ENCODE peak calls at places on chromosomes 12 and 14, in ten cellular contexts. M is Calu3, N is natural killer cell, Y is astrocyte, H is heart right ventricle, G is lower leg skin, J is omental fat pad, T is AG04449, X is keratinocyte, F is kidney epithelial cell. U is an unnamed sample.

GRCh38 chr12:75933136-75933535 is 98.4 kb downstream of the PHLDA1 start:
- DNase-seq in M (peak; percentile 69), N (no peak), Y (peak; percentile 93), H (no peak), G (no peak), J (no peak), T (peak; percentile 42), X (no peak), F (peak; percentile 82), U (no peak)

GRCh38 chr14:81406863-81407262 is 6.7 kb upstream of the STON2 start:
- DNase-seq in M (no peak), N (no peak), Y (peak; percentile 72), H (no peak), G (peak; percentile 88), J (no peak), T (no peak), X (no peak), F (peak; percentile 63), U (no peak)

GRCh38 chr12:10873374-10873773 is 10.7 kb downstream of the PRH1 start:
- DNase-seq in M (no peak), N (no peak), Y (peak; percentile 49), H (no peak), G (no peak), J (no peak), T (no peak), X (no peak), F (no peak), U (no peak)

GRCh38 chr12:795305-795704 is 42.9 kb downstream of the WNK1 start:
- DNase-seq in M (no peak), N (no peak), Y (no peak), H (no peak), G (no peak), J (no peak), T (no peak), X (no peak), F (peak; percentile 10), U (no peak)

GRCh38 chr14:89953602-89954001 is 928 bp downstream of the EFCAB11 start:
- DNase-seq in M (no peak), N (no peak), Y (no peak), H (no peak), G (no peak), J (no peak), T (no peak), X (no peak), F (no peak), U (no peak)

GRCh38 chr14:72603639-72604038 is 290.3 kb downstream of the DPF3 start:
- DNase-seq in M (no peak), N (peak; percentile 3), Y (peak; percentile 81), H (no peak), G (peak; percentile 53), J (no peak), T (peak; percentile 37), X (no peak), F (no peak), U (no peak)

GRCh38 chr12:64137117-64137516 is 85.0 kb downstream of the KICS2 start:
- DNase-seq in M (no peak), N (no peak), Y (no peak), H (no peak), G (no peak), J (no peak), T (no peak), X (no peak), F (no peak), U (no peak)

GRCh38 chr14:103329421-103330347 is 4.4 kb upstream of the EIF5 start:
- DNase-seq in M (peak; percentile 26), N (no peak), Y (peak; percentile 11), H (peak; percentile 29), G (peak; percentile 85), J (peak; percentile 42), T (no peak), X (no peak), F (no peak), U (no peak)

GRCh38 chr14:103136388-103137271 is 13.4 kb downstream of the TNFAIP2 start:
- DNase-seq in M (no peak), N (no peak), Y (peak; percentile 34), H (no peak), G (no peak), J (no peak), T (no peak), X (no peak), F (no peak), U (no peak)

GRCh38 chr12:114238808-114239207 is 167.1 kb downstream of the TBX5 start:
- DNase-seq in M (no peak), N (no peak), Y (peak; percentile 53), H (peak; percentile 54), G (peak; percentile 60), J (no peak), T (no peak), X (no peak), F (no peak), U (no peak)

GRCh38 chr12:130195776-130196175 is 33.5 kb downstream of the FZD10 start:
- DNase-seq in M (no peak), N (no peak), Y (no peak), H (no peak), G (peak; percentile 60), J (no peak), T (no peak), X (no peak), F (no peak), U (peak; percentile 58)

GRCh38 chr12:3518902-3519301 is 27.9 kb downstream of the PRMT8 start:
- DNase-seq in M (no peak), N (no peak), Y (no peak), H (no peak), G (no peak), J (no peak), T (no peak), X (no peak), F (no peak), U (no peak)

GRCh38 chr14:39581474-39581873 is 149.2 kb upstream of the FBXO33 start:
- DNase-seq in M (no peak), N (no peak), Y (no peak), H (no peak), G (no peak), J (no peak), T (no peak), X (no peak), F (no peak), U (no peak)

GRCh38 chr12:87816186-87816585 is 213.0 kb downstream of the C12orf50 start:
- DNase-seq in M (no peak), N (no peak), Y (peak; percentile 76), H (no peak), G (no peak), J (no peak), T (peak; percentile 83), X (no peak), F (no peak), U (no peak)

GRCh38 chr12:94670075-94670474 is 19.7 kb upstream of the TMCC3 start:
- DNase-seq in M (peak; percentile 9), N (no peak), Y (no peak), H (no peak), G (no peak), J (no peak), T (no peak), X (no peak), F (no peak), U (no peak)

GRCh38 chr14:24255931-24256696 is 6.9 kb downstream of the TGM1 start:
- DNase-seq in M (no peak), N (no peak), Y (no peak), H (no peak), G (peak; percentile 53), J (no peak), T (no peak), X (no peak), F (no peak), U (no peak)

DNA sequence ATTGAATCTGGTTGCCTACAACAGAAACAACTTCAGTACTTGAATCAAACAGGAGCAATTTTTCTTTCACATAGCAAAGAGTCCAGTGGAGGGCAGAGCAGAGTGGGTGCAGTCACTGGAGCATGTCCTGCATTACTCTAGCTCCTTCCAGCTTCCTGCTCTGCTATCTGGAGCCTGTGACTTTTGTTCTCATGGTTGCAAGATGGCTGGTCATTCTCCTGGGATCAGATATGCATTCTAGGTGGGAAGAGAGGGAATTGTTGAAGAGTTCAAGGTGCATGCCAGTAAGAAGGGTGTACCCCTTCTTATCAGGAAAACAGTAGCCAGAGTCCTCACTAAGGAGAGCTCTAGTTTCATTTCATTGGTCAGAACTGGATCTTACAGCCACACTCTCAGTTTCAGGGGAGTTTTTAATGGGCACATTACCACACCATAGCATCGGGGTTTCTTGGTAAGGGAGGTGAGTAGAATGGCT is 8.0 kb downstream of the IFT43 start:
- DNase-seq in M (no peak), N (no peak), Y (no peak), H (no peak), G (no peak), J (no peak), T (no peak), X (no peak), F (no peak), U (no peak)
- TF ChIP-seq CTCF in M (no peak), N (no peak), Y (no peak), H (peak; percentile 15), G (no peak), J (no peak), T (no peak), X (no peak), F (peak; percentile 46), U (no peak)

DNA sequence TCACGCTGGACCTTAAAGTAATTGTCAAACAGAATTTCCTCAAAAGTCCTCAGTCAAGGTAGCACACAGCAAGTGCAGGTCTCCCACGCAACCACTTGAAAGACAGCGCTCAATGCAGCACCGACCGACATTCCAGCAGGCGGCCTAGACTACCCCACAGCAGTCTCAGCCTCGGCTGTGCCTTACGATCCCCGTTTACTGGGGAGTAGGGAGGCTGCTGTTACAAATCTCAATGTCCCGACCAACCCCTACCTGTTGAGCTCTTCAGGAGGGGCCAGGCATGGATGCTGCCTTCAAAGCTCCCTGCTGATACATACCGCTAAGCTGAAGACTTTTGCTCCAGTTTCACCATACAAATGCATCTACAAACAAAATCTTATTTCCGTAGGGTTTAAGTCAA is 21.8 kb downstream of the VPS37B start:
- DNase-seq in M (no peak), N (no peak), Y (no peak), H (no peak), G (peak; percentile 67), J (no peak), T (no peak), X (no peak), F (no peak), U (no peak)
- TF ChIP-seq CTCF in M (no peak), N (no peak), Y (no peak), H (no peak), G (no peak), J (no peak), T (no peak), X (no peak), F (peak; percentile 3), U (no peak)

GRCh38 chr14:68800361-68800760 is 7.5 kb upstream of the ZFP36L1 start:
- DNase-seq in M (no peak), N (no peak), Y (no peak), H (no peak), G (no peak), J (no peak), T (no peak), X (no peak), F (no peak), U (no peak)
- TF ChIP-seq CTCF in M (no peak), N (no peak), Y (no peak), H (no peak), G (no peak), J (no peak), T (no peak), X (no peak), F (no peak), U (no peak)

DNA sequence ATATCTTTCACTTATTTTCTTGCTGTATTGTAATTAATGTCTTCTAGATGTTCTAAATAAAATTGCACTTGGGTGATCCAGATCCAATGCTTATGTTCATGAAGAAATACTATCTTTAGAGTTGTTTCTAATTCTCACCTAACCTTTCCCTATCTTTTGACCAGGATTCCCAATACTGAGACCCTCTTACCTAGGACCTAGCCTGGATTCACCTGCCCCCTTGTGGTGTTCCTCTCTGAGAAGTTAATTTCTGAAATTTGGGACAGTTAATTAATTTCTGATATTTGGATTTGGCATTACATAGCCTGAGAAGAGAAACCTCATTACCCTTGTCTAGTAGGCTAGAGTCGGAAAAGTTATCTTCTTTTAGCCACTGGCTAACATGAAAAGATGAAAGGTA is 29.5 kb downstream of the FOXA1 start:
- DNase-seq in M (peak; percentile 57), N (no peak), Y (no peak), H (no peak), G (no peak), J (no peak), T (no peak), X (no peak), F (no peak), U (no peak)
- TF ChIP-seq CTCF in M (peak; percentile 48), N (no peak), Y (no peak), H (no peak), G (no peak), J (no peak), T (peak; percentile 7), X (no peak), F (peak; percentile 22), U (peak; percentile 50)